ENCODE peak calls at places on chromosome 6, in four cellular contexts. One of them, this sample, is unnamed.

GRCh38 chr6:144710207-144710606 is 425.1 kb downstream of the UTRN start:
- DNase-seq in psoas muscle: no peak
- DNase-seq in MM.1S: no peak
- DNase-seq in lower leg skin: no peak
- DNase-seq in this sample: no peak

GRCh38 chr6:53306819-53307347 is 41.9 kb downstream of the ELOVL5 start:
- DNase-seq in psoas muscle: no peak
- DNase-seq in lower leg skin: no peak
- DNase-seq in MM.1S: peak; percentile 46
- DNase-seq in this sample: no peak

GRCh38 chr6:19723533-19723932 is 113.6 kb upstream of the ID4 start:
- DNase-seq in MM.1S: no peak
- DNase-seq in lower leg skin: no peak
- DNase-seq in psoas muscle: no peak
- DNase-seq in this sample: no peak

GRCh38 chr6:83838727-83839126 is 14.4 kb upstream of the RIPPLY2 start:
- DNase-seq in psoas muscle: no peak
- DNase-seq in lower leg skin: no peak
- DNase-seq in MM.1S: no peak
- DNase-seq in this sample: no peak

GRCh38 chr6:131205891-131206290 is 70.6 kb downstream of the AKAP7 start:
- DNase-seq in MM.1S: no peak
- DNase-seq in psoas muscle: no peak
- DNase-seq in lower leg skin: no peak
- DNase-seq in this sample: no peak

GRCh38 chr6:53975966-53976610 is 135.2 kb upstream of the MLIP start:
- DNase-seq in psoas muscle: no peak
- DNase-seq in lower leg skin: no peak
- DNase-seq in MM.1S: no peak
- DNase-seq in this sample: no peak

GRCh38 chr6:75331134-75331533 is 46.5 kb upstream of the TMEM30A start:
- DNase-seq in lower leg skin: no peak
- DNase-seq in psoas muscle: no peak
- DNase-seq in MM.1S: no peak
- DNase-seq in this sample: no peak

GRCh38 chr6:89462503-89462902 is 29.6 kb downstream of the ANKRD6 start:
- DNase-seq in lower leg skin: no peak
- DNase-seq in psoas muscle: no peak
- DNase-seq in MM.1S: no peak
- DNase-seq in this sample: no peak

GRCh38 chr6:11374036-11375010 is 141.9 kb upstream of the NEDD9 start:
- DNase-seq in psoas muscle: no peak
- DNase-seq in lower leg skin: no peak
- DNase-seq in MM.1S: peak; percentile 32
- DNase-seq in this sample: no peak

GRCh38 chr6:1608976-1609661 is 596 bp upstream of the FOXC1 start:
- DNase-seq in psoas muscle: peak; percentile 58
- DNase-seq in MM.1S: no peak
- DNase-seq in lower leg skin: peak; percentile 89
- DNase-seq in this sample: no peak

GRCh38 chr6:106547053-106547414 is 82.3 kb downstream of the RTN4IP1 start:
- DNase-seq in psoas muscle: no peak
- DNase-seq in MM.1S: no peak
- DNase-seq in lower leg skin: no peak
- DNase-seq in this sample: no peak

GRCh38 chr6:33721529-33721928 is 10.0 kb upstream of the UQCC2 start:
- DNase-seq in MM.1S: no peak
- DNase-seq in lower leg skin: no peak
- DNase-seq in psoas muscle: no peak
- DNase-seq in this sample: no peak

GRCh38 chr6:148479498-148479897 is 136.9 kb downstream of the SASH1 start:
- DNase-seq in MM.1S: no peak
- DNase-seq in psoas muscle: no peak
- DNase-seq in lower leg skin: no peak
- DNase-seq in this sample: no peak

GRCh38 chr6:2450546-2450945 is 205.1 kb upstream of the GMDS start:
- DNase-seq in MM.1S: no peak
- DNase-seq in psoas muscle: peak; percentile 24
- DNase-seq in lower leg skin: no peak
- DNase-seq in this sample: no peak

GRCh38 chr6:143579703-143580102 is 68.2 kb upstream of the FUCA2 start:
- DNase-seq in MM.1S: no peak
- DNase-seq in lower leg skin: peak; percentile 90
- DNase-seq in psoas muscle: peak; percentile 66
- DNase-seq in this sample: no peak

GRCh38 chr6:71478834-71479541 is 190.4 kb downstream of the OGFRL1 start:
- DNase-seq in lower leg skin: no peak
- DNase-seq in MM.1S: no peak
- DNase-seq in psoas muscle: no peak
- DNase-seq in this sample: no peak

GRCh38 chr6:31713991-31714684 is 1.0 kb upstream of the LY6G6D start:
- DNase-seq in psoas muscle: no peak
- DNase-seq in MM.1S: no peak
- DNase-seq in lower leg skin: no peak
- DNase-seq in this sample: no peak

GRCh38 chr6:43376551-43376981 is 7.1 kb upstream of the ZNF318 start:
- DNase-seq in MM.1S: no peak
- DNase-seq in psoas muscle: no peak
- DNase-seq in lower leg skin: no peak
- DNase-seq in this sample: no peak

GRCh38 chr6:146850981-146851380 is 252.2 kb downstream of the ADGB start:
- DNase-seq in psoas muscle: no peak
- DNase-seq in MM.1S: no peak
- DNase-seq in lower leg skin: no peak
- DNase-seq in this sample: no peak

GRCh38 chr6:28252507-28252975 is 472 bp upstream of the ZKSCAN4 start:
- DNase-seq in lower leg skin: no peak
- DNase-seq in psoas muscle: no peak
- DNase-seq in MM.1S: no peak
- DNase-seq in this sample: no peak

GRCh38 chr6:18515767-18516166 is 128.6 kb downstream of the RNF144B start:
- DNase-seq in MM.1S: no peak
- DNase-seq in psoas muscle: no peak
- DNase-seq in lower leg skin: no peak
- DNase-seq in this sample: no peak

GRCh38 chr6:9399916-9400315 is 964.6 kb upstream of the SLC35B3 start:
- DNase-seq in MM.1S: no peak
- DNase-seq in psoas muscle: no peak
- DNase-seq in lower leg skin: no peak
- DNase-seq in this sample: no peak

GRCh38 chr6:148530394-148530923 is 187.8 kb downstream of the SASH1 start:
- DNase-seq in psoas muscle: no peak
- DNase-seq in lower leg skin: no peak
- DNase-seq in MM.1S: peak; percentile 10
- DNase-seq in this sample: no peak

GRCh38 chr6:72755752-72756151 is 133.9 kb downstream of the KCNQ5 start:
- DNase-seq in lower leg skin: no peak
- DNase-seq in psoas muscle: no peak
- DNase-seq in MM.1S: no peak
- DNase-seq in this sample: no peak

GRCh38 chr6:109058620-109059019 is 36.0 kb downstream of the SESN1 start:
- DNase-seq in lower leg skin: no peak
- DNase-seq in psoas muscle: no peak
- DNase-seq in MM.1S: no peak
- DNase-seq in this sample: no peak

GRCh38 chr6:109060585-109060984 is 34.1 kb downstream of the SESN1 start:
- DNase-seq in psoas muscle: no peak
- DNase-seq in lower leg skin: no peak
- DNase-seq in MM.1S: no peak
- DNase-seq in this sample: no peak

GRCh38 chr6:109062216-109062615 is 32.4 kb downstream of the SESN1 start:
- DNase-seq in psoas muscle: no peak
- DNase-seq in MM.1S: no peak
- DNase-seq in lower leg skin: no peak
- DNase-seq in this sample: no peak

GRCh38 chr6:109059148-109059547 is 35.5 kb downstream of the SESN1 start:
- DNase-seq in MM.1S: no peak
- DNase-seq in lower leg skin: no peak
- DNase-seq in psoas muscle: no peak
- DNase-seq in this sample: no peak

DNA sequence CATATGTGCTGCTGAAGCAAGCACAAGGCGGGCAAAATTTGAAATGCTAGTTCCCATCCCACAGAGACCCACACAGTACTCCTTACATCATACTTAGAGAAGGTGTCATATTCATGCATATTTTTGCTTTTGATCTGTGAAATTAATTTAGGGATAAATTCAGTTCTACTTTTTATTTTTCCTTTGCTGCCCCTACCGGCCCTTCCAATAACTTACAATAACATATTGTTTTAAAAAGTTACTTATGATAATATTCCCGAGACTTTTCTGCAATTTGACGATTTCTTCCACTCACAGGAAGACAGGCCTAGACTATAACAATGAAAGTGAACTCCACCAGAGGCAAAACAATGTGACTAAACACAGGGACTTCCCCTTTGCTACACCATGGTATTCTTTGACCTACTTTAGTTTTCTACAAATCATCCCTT is 35.0 kb downstream of the SESN1 start:
- DNase-seq in psoas muscle: no peak
- DNase-seq in MM.1S: peak; percentile 48
- DNase-seq in lower leg skin: no peak
- DNase-seq in this sample: no peak
- TF ChIP-seq CTCF in psoas muscle: peak; percentile 38
- TF ChIP-seq CTCF in MM.1S: peak; percentile 18
- TF ChIP-seq CTCF in lower leg skin: no peak
- TF ChIP-seq CTCF in this sample: no peak

GRCh38 chr6:150969901-150970300 is 104.4 kb downstream of the MTHFD1L start:
- DNase-seq in lower leg skin: no peak
- DNase-seq in psoas muscle: no peak
- DNase-seq in MM.1S: no peak
- DNase-seq in this sample: no peak
- TF ChIP-seq CTCF in lower leg skin: no peak
- TF ChIP-seq CTCF in psoas muscle: no peak
- TF ChIP-seq CTCF in MM.1S: no peak
- TF ChIP-seq CTCF in this sample: no peak

GRCh38 chr6:49409951-49410542 is 53.0 kb downstream of the MMUT start:
- DNase-seq in MM.1S: peak; percentile 59
- DNase-seq in psoas muscle: peak; percentile 37
- DNase-seq in lower leg skin: peak; percentile 90
- DNase-seq in this sample: peak; percentile 90
- TF ChIP-seq CTCF in MM.1S: peak; percentile 77
- TF ChIP-seq CTCF in psoas muscle: peak; percentile 69
- TF ChIP-seq CTCF in lower leg skin: no peak
- TF ChIP-seq CTCF in this sample: peak; percentile 90

DNA sequence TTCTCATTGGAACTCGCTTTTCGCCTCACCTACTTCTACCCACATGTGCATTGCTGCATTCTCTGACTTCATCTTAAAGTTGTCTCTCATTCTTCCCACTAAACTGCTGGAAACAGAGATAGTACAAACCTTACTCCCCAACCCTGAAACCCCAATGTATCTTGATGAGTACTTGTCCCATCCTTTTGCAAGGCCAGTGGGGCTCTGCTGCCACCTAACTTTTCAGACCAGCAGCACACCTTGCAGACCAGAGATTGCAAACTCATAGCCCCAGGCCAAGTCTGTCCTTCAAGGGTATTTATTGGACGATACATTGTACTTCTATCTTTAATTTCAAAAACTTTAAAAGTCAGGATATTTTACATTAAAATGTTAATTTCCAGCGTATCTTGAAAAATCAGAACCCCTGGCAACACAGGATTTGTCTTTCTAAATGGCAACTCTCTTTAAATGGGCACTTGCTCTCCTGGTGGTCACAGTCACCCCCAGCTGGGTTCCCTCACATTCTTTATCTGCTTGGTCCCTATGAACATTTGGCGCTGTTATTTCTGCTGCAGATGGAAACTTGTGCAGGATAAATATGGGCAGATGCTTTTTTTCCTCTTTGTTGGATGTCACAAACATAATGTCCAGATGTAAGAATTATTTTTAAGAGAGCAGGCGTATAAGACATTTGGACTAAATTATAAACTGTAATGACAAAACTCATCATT is 83.9 kb downstream of the SOD2 start:
- DNase-seq in MM.1S: peak; percentile 8
- DNase-seq in psoas muscle: no peak
- DNase-seq in lower leg skin: no peak
- DNase-seq in this sample: no peak
- TF ChIP-seq CTCF in MM.1S: peak; percentile 35
- TF ChIP-seq CTCF in psoas muscle: no peak
- TF ChIP-seq CTCF in lower leg skin: no peak
- TF ChIP-seq CTCF in this sample: no peak

GRCh38 chr6:165760803-165761185 is 97.8 kb upstream of the PDE10A start:
- DNase-seq in psoas muscle: no peak
- DNase-seq in MM.1S: peak; percentile 7
- DNase-seq in lower leg skin: no peak
- DNase-seq in this sample: no peak

GRCh38 chr6:165762876-165763275 is 99.8 kb upstream of the PDE10A start:
- DNase-seq in lower leg skin: no peak
- DNase-seq in MM.1S: no peak
- DNase-seq in psoas muscle: no peak
- DNase-seq in this sample: no peak

GRCh38 chr6:165762125-165762524 is 99.1 kb upstream of the PDE10A start:
- DNase-seq in lower leg skin: no peak
- DNase-seq in MM.1S: no peak
- DNase-seq in psoas muscle: no peak
- DNase-seq in this sample: no peak

GRCh38 chr6:165758441-165758840 is 95.4 kb upstream of the PDE10A start:
- DNase-seq in lower leg skin: no peak
- DNase-seq in psoas muscle: no peak
- DNase-seq in MM.1S: no peak
- DNase-seq in this sample: no peak

GRCh38 chr6:165760126-165760802 is 97.2 kb upstream of the PDE10A start:
- DNase-seq in lower leg skin: no peak
- DNase-seq in MM.1S: no peak
- DNase-seq in psoas muscle: no peak
- DNase-seq in this sample: no peak
- TF ChIP-seq CTCF in lower leg skin: no peak
- TF ChIP-seq CTCF in MM.1S: no peak
- TF ChIP-seq CTCF in psoas muscle: no peak
- TF ChIP-seq CTCF in this sample: no peak

GRCh38 chr6:127120787-127121636 is 2.5 kb downstream of the RSPO3 start:
- DNase-seq in lower leg skin: peak; percentile 94
- DNase-seq in psoas muscle: peak; percentile 79
- DNase-seq in MM.1S: peak; percentile 70
- DNase-seq in this sample: peak; percentile 92
- TF ChIP-seq CTCF in lower leg skin: no peak
- TF ChIP-seq CTCF in psoas muscle: peak; percentile 81
- TF ChIP-seq CTCF in MM.1S: peak; percentile 90
- TF ChIP-seq CTCF in this sample: peak; percentile 92

DNA sequence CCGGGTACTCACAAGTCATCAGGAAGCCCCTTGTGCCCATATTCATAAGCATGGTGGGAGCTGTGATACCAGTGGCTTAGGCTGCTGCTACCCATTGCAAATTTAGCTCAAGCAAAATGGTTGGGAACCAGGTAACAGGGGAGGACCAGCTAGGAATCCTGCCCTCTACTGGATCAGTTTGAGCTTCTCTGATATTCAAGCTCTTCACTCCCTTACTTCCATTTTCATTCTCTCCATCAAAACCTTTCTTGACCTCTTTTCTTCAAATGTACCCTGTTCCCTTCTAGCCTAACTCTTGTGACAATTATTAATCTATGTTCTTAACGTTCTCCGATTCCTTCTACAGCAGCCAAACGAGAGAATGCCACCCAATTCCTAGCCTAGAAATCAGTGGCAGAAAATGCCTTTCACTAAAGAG is 9.7 kb downstream of the NOL7 start:
- DNase-seq in MM.1S: peak; percentile 61
- DNase-seq in lower leg skin: no peak
- DNase-seq in psoas muscle: no peak
- DNase-seq in this sample: no peak
- TF ChIP-seq CTCF in MM.1S: peak; percentile 59
- TF ChIP-seq CTCF in lower leg skin: no peak
- TF ChIP-seq CTCF in psoas muscle: peak; percentile 38
- TF ChIP-seq CTCF in this sample: peak; percentile 54